ENCODE peak calls at places on chromosomes 1 and 21, in eight cellular contexts. L is DMS153; O is amniotic stem cell; E is H4; Z is stimulated activated naive CD8-positive, alpha-beta T cell treated with anti-CD3 and anti-CD28 coated beads, Interleukin-15, amount 100 ng/mL, for 72 hours; U is Right ventricle myocardium superior; I is GM13977; R is NCI-H1417. K is an unnamed sample.

GRCh38 chr1:6179564-6180175 is 451 bp downstream of the CHD5 start:
- DNase-seq in R (no peak), L (no peak), O (no peak), E (no peak), I (no peak), Z (no peak), U (no peak), K (no peak)

GRCh38 chr1:229155472-229155871 is 115.4 kb upstream of the RAB4A start:
- DNase-seq in Z (no peak), R (no peak), I (no peak), O (no peak), U (peak; percentile 64), L (no peak), E (no peak), K (peak; percentile 31)

GRCh38 chr1:48251858-48252257 is 29.3 kb downstream of the SLC5A9 start:
- DNase-seq in I (no peak), Z (no peak), U (no peak), R (no peak), L (no peak), O (no peak), E (no peak), K (no peak)

GRCh38 chr1:221487781-221488520 is 253.9 kb downstream of the DUSP10 start:
- DNase-seq in R (no peak), E (peak; percentile 80), O (peak; percentile 67), I (no peak), Z (no peak), L (peak; percentile 81), U (no peak), K (no peak)

GRCh38 chr1:30472009-30472408 is 251.4 kb downstream of the MATN1 start:
- DNase-seq in O (no peak), E (no peak), L (no peak), I (no peak), R (no peak), U (no peak), Z (no peak), K (no peak)

GRCh38 chr1:30539856-30540243 is 183.5 kb downstream of the MATN1 start:
- DNase-seq in O (no peak), L (no peak), U (no peak), I (no peak), R (no peak), Z (no peak), E (no peak), K (no peak)

GRCh38 chr1:31181515-31182343 is 58.0 kb downstream of the NKAIN1 start:
- DNase-seq in Z (peak; percentile 66), I (peak; percentile 75), E (no peak), U (peak; percentile 73), R (peak; percentile 68), L (no peak), O (no peak), K (peak; percentile 58)

GRCh38 chr21:38349111-38349746 is 92.4 kb downstream of the KCNJ15 start:
- DNase-seq in E (peak; percentile 66), Z (no peak), R (peak; percentile 54), O (peak; percentile 35), I (no peak), L (peak; percentile 40), U (no peak), K (no peak)

GRCh38 chr1:24786191-24786590 is 40.9 kb downstream of the CLIC4 start:
- DNase-seq in Z (no peak), O (no peak), U (no peak), E (no peak), L (no peak), I (no peak), R (no peak), K (no peak)

GRCh38 chr1:227174136-227174535 is 144.2 kb downstream of the CDC42BPA start:
- DNase-seq in R (no peak), E (no peak), L (no peak), U (no peak), I (no peak), O (peak; percentile 7), Z (no peak), K (no peak)

GRCh38 chr21:34986561-34987533 is 62.3 kb downstream of the RUNX1 start:
- DNase-seq in I (peak; percentile 60), Z (peak; percentile 79), O (no peak), L (no peak), E (peak; percentile 81), U (no peak), R (no peak), K (peak; percentile 84)

GRCh38 chr1:175073633-175074032 is 6.0 kb downstream of the TNN start:
- DNase-seq in U (no peak), L (no peak), Z (no peak), R (no peak), O (no peak), I (no peak), E (no peak), K (no peak)

GRCh38 chr1:228213917-228214808 is 6.3 kb downstream of the OBSCN start:
- DNase-seq in R (no peak), O (no peak), I (no peak), U (no peak), Z (no peak), L (no peak), E (no peak), K (no peak)

GRCh38 chr1:198669023-198669698 is 30.3 kb downstream of the PTPRC start:
- DNase-seq in Z (peak; percentile 40), L (no peak), I (peak; percentile 38), U (no peak), O (peak; percentile 82), E (peak; percentile 95), R (no peak), K (peak; percentile 83)

GRCh38 chr21:31403596-31404333 is 59.7 kb upstream of the TIAM1 start:
- DNase-seq in R (no peak), I (no peak), L (no peak), U (no peak), Z (no peak), E (no peak), O (no peak), K (no peak)

GRCh38 chr1:29804181-29804899 is 568.0 kb downstream of the PTPRU start:
- DNase-seq in O (no peak), E (no peak), I (no peak), L (no peak), U (no peak), Z (no peak), R (no peak), K (no peak)

GRCh38 chr1:191125950-191126349 is 648.3 kb upstream of the BRINP3 start:
- DNase-seq in R (no peak), L (no peak), E (no peak), Z (no peak), O (no peak), I (no peak), U (peak; percentile 24), K (no peak)

GRCh38 chr1:186194107-186194756 is 180.8 kb downstream of the TPR start:
- DNase-seq in I (peak; percentile 7), R (no peak), E (no peak), U (no peak), Z (no peak), L (no peak), O (no peak), K (peak; percentile 65)

GRCh38 chr1:47948126-47948525 is 49.1 kb downstream of the TRABD2B start:
- DNase-seq in R (no peak), L (peak; percentile 65), Z (no peak), E (no peak), I (no peak), U (no peak), O (no peak), K (no peak)

GRCh38 chr1:154840557-154841176 is 29.4 kb downstream of the KCNN3 start:
- DNase-seq in Z (no peak), I (no peak), R (no peak), E (no peak), L (no peak), O (no peak), U (no peak), K (no peak)

GRCh38 chr1:32540589-32540988 is 1.4 kb downstream of the ZBTB8A start:
- DNase-seq in I (no peak), L (peak; percentile 27), R (peak; percentile 32), Z (no peak), U (no peak), O (no peak), E (no peak), K (no peak)

GRCh38 chr1:198919667-198920398 is 281.0 kb downstream of the PTPRC start:
- DNase-seq in E (no peak), R (no peak), O (no peak), L (no peak), Z (no peak), I (no peak), U (no peak), K (peak; percentile 52)

GRCh38 chr1:54865238-54866073 is 21.5 kb downstream of the DHCR24 start:
- DNase-seq in R (no peak), I (no peak), Z (no peak), E (peak; percentile 2), O (no peak), U (no peak), L (no peak), K (no peak)

GRCh38 chr21:42118901-42119300 is 47.8 kb downstream of the UMODL1 start:
- DNase-seq in I (no peak), Z (peak; percentile 22), U (no peak), R (no peak), L (peak; percentile 8), O (no peak), E (no peak), K (peak; percentile 44)